ENCODE peak calls at places on chromosome 4, in four cellular contexts. One of them, this sample, is unnamed. For H3K4me1, the result is how much of the 10 kb centered on the place peaks cover.

GRCh38 chr4:94615431-94615830 is 142.3 kb upstream of the BMPR1B start:
- DNase-seq in OCI-LY7: no peak
- DNase-seq in colonic mucosa: no peak
- DNase-seq in right atrium auricular region: no peak
- DNase-seq in this sample: no peak

GRCh38 chr4:168021666-168022065 is 70.7 kb upstream of the ANXA10 start:
- DNase-seq in OCI-LY7: no peak
- DNase-seq in colonic mucosa: no peak
- DNase-seq in right atrium auricular region: no peak
- DNase-seq in this sample: no peak

GRCh38 chr4:15702941-15703403 is at the start of gene BST1:
- DNase-seq in OCI-LY7: no peak
- DNase-seq in colonic mucosa: peak
- DNase-seq in right atrium auricular region: peak
- DNase-seq in this sample: peak

GRCh38 chr4:54281060-54281781 is 52.1 kb downstream of the PDGFRA start:
- DNase-seq in OCI-LY7: no peak
- DNase-seq in colonic mucosa: peak
- DNase-seq in right atrium auricular region: peak
- DNase-seq in this sample: no peak

GRCh38 chr4:15488658-15489470 is 19.2 kb downstream of the CC2D2A start:
- DNase-seq in OCI-LY7: no peak
- DNase-seq in colonic mucosa: no peak
- DNase-seq in right atrium auricular region: no peak
- DNase-seq in this sample: no peak

GRCh38 chr4:97720869-97721432 is 422.3 kb downstream of the STPG2 start:
- DNase-seq in OCI-LY7: no peak
- DNase-seq in colonic mucosa: no peak
- DNase-seq in right atrium auricular region: no peak
- DNase-seq in this sample: no peak

GRCh38 chr4:112550728-112551127 is 34.7 kb upstream of the NEUROG2 start:
- DNase-seq in OCI-LY7: no peak
- DNase-seq in colonic mucosa: no peak
- DNase-seq in right atrium auricular region: no peak
- DNase-seq in this sample: no peak

GRCh38 chr4:102537280-102537679 is 36.1 kb downstream of the NFKB1 start:
- DNase-seq in OCI-LY7: no peak
- DNase-seq in colonic mucosa: no peak
- DNase-seq in right atrium auricular region: no peak
- DNase-seq in this sample: no peak

GRCh38 chr4:101005659-101006058 is 341.7 kb downstream of the PPP3CA start:
- DNase-seq in OCI-LY7: no peak
- DNase-seq in colonic mucosa: no peak
- DNase-seq in right atrium auricular region: no peak
- DNase-seq in this sample: no peak

GRCh38 chr4:87527446-87528240 is 1.5 kb downstream of the SPARCL1 start:
- DNase-seq in OCI-LY7: no peak
- DNase-seq in colonic mucosa: no peak
- DNase-seq in right atrium auricular region: no peak
- DNase-seq in this sample: no peak

GRCh38 chr4:81030061-81030616 is 369 bp upstream of the BMP3 start:
- DNase-seq in OCI-LY7: peak
- DNase-seq in colonic mucosa: no peak
- DNase-seq in right atrium auricular region: no peak
- DNase-seq in this sample: no peak

GRCh38 chr4:4860803-4861591 is 1.5 kb downstream of the MSX1 start:
- DNase-seq in OCI-LY7: no peak
- DNase-seq in colonic mucosa: no peak
- DNase-seq in right atrium auricular region: no peak
- DNase-seq in this sample: no peak

GRCh38 chr4:8346838-8347605 is 77.5 kb downstream of the HTRA3 start:
- DNase-seq in OCI-LY7: no peak
- DNase-seq in colonic mucosa: no peak
- DNase-seq in right atrium auricular region: no peak
- DNase-seq in this sample: no peak

GRCh38 chr4:3233391-3234071 is 15.4 kb upstream of the MSANTD1 start:
- DNase-seq in OCI-LY7: no peak
- DNase-seq in colonic mucosa: no peak
- DNase-seq in right atrium auricular region: no peak
- DNase-seq in this sample: no peak

GRCh38 chr4:109945056-109945455 is 32.4 kb downstream of the EGF start:
- DNase-seq in OCI-LY7: no peak
- DNase-seq in colonic mucosa: no peak
- DNase-seq in right atrium auricular region: no peak
- DNase-seq in this sample: no peak

GRCh38 chr4:37454263-37454800 is 209.8 kb downstream of the NWD2 start:
- DNase-seq in OCI-LY7: no peak
- DNase-seq in colonic mucosa: no peak
- DNase-seq in right atrium auricular region: no peak
- DNase-seq in this sample: no peak

GRCh38 chr4:23237771-23238170 is 545.0 kb downstream of the GBA3 start:
- DNase-seq in OCI-LY7: no peak
- DNase-seq in colonic mucosa: no peak
- DNase-seq in right atrium auricular region: no peak
- DNase-seq in this sample: no peak

GRCh38 chr4:112895785-112896184 is 153.7 kb upstream of the ANK2 start:
- DNase-seq in OCI-LY7: no peak
- DNase-seq in colonic mucosa: no peak
- DNase-seq in right atrium auricular region: no peak
- DNase-seq in this sample: no peak

GRCh38 chr4:110514889-110515479 is 39.0 kb downstream of the ENPEP start:
- DNase-seq in OCI-LY7: peak
- DNase-seq in colonic mucosa: no peak
- DNase-seq in right atrium auricular region: no peak
- DNase-seq in this sample: peak

GRCh38 chr4:3660086-3660927 is 105.9 kb upstream of the ADRA2C start:
- DNase-seq in OCI-LY7: peak
- DNase-seq in colonic mucosa: no peak
- DNase-seq in right atrium auricular region: no peak
- DNase-seq in this sample: no peak

GRCh38 chr4:162891788-162892707 is 274.6 kb downstream of the NAF1 start:
- DNase-seq in OCI-LY7: peak
- DNase-seq in colonic mucosa: no peak
- DNase-seq in right atrium auricular region: no peak
- DNase-seq in this sample: no peak

GRCh38 chr4:187424636-187425035 is 570.9 kb upstream of the ZFP42 start:
- DNase-seq in OCI-LY7: no peak
- DNase-seq in colonic mucosa: no peak
- DNase-seq in right atrium auricular region: no peak
- DNase-seq in this sample: no peak

GRCh38 chr4:7285244-7286122 is 93.1 kb downstream of the SORCS2 start:
- DNase-seq in OCI-LY7: no peak
- DNase-seq in colonic mucosa: no peak
- DNase-seq in right atrium auricular region: no peak
- DNase-seq in this sample: no peak

GRCh38 chr4:91089194-91089593 is 962.0 kb downstream of the CCSER1 start:
- DNase-seq in OCI-LY7: no peak
- DNase-seq in colonic mucosa: no peak
- DNase-seq in right atrium auricular region: no peak
- DNase-seq in this sample: no peak

GRCh38 chr4:152708806-152709205 is 29.0 kb upstream of the TMEM154 start:
- DNase-seq in OCI-LY7: no peak
- DNase-seq in colonic mucosa: no peak
- DNase-seq in right atrium auricular region: no peak
- DNase-seq in this sample: no peak

GRCh38 chr4:91113130-91113706 is 986.0 kb downstream of the CCSER1 start:
- DNase-seq in OCI-LY7: peak
- DNase-seq in colonic mucosa: no peak
- DNase-seq in right atrium auricular region: no peak
- DNase-seq in this sample: peak

GRCh38 chr4:172809998-172810397 is 358.6 kb upstream of the GALNT7 start:
- DNase-seq in OCI-LY7: no peak
- DNase-seq in colonic mucosa: no peak
- DNase-seq in right atrium auricular region: no peak
- DNase-seq in this sample: no peak

GRCh38 chr4:88204882-88205281 is 46.4 kb upstream of the ABCG2 start:
- DNase-seq in OCI-LY7: no peak
- DNase-seq in colonic mucosa: no peak
- DNase-seq in right atrium auricular region: no peak
- DNase-seq in this sample: no peak

GRCh38 chr4:113003841-113004240 is 45.6 kb upstream of the ANK2 start:
- DNase-seq in OCI-LY7: no peak
- DNase-seq in colonic mucosa: no peak
- DNase-seq in right atrium auricular region: no peak
- DNase-seq in this sample: no peak

GRCh38 chr4:126778348-126778747 is 854.4 kb upstream of the INTU start:
- DNase-seq in OCI-LY7: no peak
- DNase-seq in colonic mucosa: no peak
- DNase-seq in right atrium auricular region: no peak
- DNase-seq in this sample: no peak

GRCh38 chr4:83124079-83124780 is 9.7 kb upstream of the PLAC8 start:
- DNase-seq in OCI-LY7: no peak
- DNase-seq in colonic mucosa: no peak
- DNase-seq in right atrium auricular region: no peak
- DNase-seq in this sample: no peak
- H3K27ac ChIP-seq in OCI-LY7: no peak
- H3K27ac ChIP-seq in colonic mucosa: no peak
- H3K27ac ChIP-seq in right atrium auricular region: no peak
- H3K27ac ChIP-seq in this sample: no peak

GRCh38 chr4:39621582-39621981 is 17.1 kb downstream of the SMIM14 start:
- DNase-seq in OCI-LY7: no peak
- DNase-seq in colonic mucosa: peak
- DNase-seq in right atrium auricular region: peak
- DNase-seq in this sample: no peak

GRCh38 chr4:39616651-39617050 is 22.0 kb downstream of the SMIM14 start:
- DNase-seq in OCI-LY7: no peak
- DNase-seq in colonic mucosa: no peak
- DNase-seq in right atrium auricular region: no peak
- DNase-seq in this sample: no peak

GRCh38 chr4:39614487-39615162 is 24.0 kb downstream of the SMIM14 start:
- DNase-seq in OCI-LY7: no peak
- DNase-seq in colonic mucosa: no peak
- DNase-seq in right atrium auricular region: no peak
- DNase-seq in this sample: no peak

GRCh38 chr4:39620551-39620950 is 18.1 kb downstream of the SMIM14 start:
- DNase-seq in OCI-LY7: no peak
- DNase-seq in colonic mucosa: no peak
- DNase-seq in right atrium auricular region: no peak
- DNase-seq in this sample: no peak

GRCh38 chr4:39617534-39617933 is 21.1 kb downstream of the SMIM14 start:
- DNase-seq in OCI-LY7: no peak
- DNase-seq in colonic mucosa: no peak
- DNase-seq in right atrium auricular region: no peak
- DNase-seq in this sample: no peak
- H3K4me1 ChIP-seq in OCI-LY7: under half
- H3K4me1 ChIP-seq in colonic mucosa: under half
- H3K4me1 ChIP-seq in right atrium auricular region: under half
- H3K4me1 ChIP-seq in this sample: under half

DNA sequence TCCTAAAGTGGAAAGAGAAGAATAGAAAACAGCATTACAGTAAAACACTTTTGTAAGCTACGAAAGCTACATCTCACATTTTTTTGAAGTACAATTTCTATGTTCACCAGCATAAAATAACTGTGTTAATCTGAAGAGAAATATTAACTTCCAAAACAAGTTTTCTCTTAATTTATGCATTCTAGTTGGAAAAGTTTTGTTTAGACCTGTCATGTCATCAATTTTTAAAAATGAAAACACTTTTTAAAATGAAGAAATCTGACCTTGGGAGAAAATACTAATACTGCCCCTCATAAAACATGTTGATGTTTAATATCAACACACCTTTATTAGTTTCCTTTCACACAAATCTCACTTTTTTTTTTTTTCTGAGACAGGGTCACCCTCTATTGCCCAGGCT is 45.2 kb downstream of the CCDC158 start:
- DNase-seq in OCI-LY7: no peak
- DNase-seq in colonic mucosa: no peak
- DNase-seq in right atrium auricular region: no peak
- DNase-seq in this sample: no peak
- H3K4me3 ChIP-seq in OCI-LY7: no peak
- H3K4me3 ChIP-seq in colonic mucosa: no peak
- H3K4me3 ChIP-seq in right atrium auricular region: no peak
- H3K4me3 ChIP-seq in this sample: no peak

GRCh38 chr4:24249972-24250371 is 334.4 kb downstream of the DHX15 start:
- DNase-seq in OCI-LY7: no peak
- DNase-seq in colonic mucosa: no peak
- DNase-seq in right atrium auricular region: no peak
- DNase-seq in this sample: no peak

GRCh38 chr4:24243641-24244040 is 340.7 kb downstream of the DHX15 start:
- DNase-seq in OCI-LY7: no peak
- DNase-seq in colonic mucosa: no peak
- DNase-seq in right atrium auricular region: no peak
- DNase-seq in this sample: no peak

GRCh38 chr4:24248674-24249644 is 335.4 kb downstream of the DHX15 start:
- DNase-seq in OCI-LY7: no peak
- DNase-seq in colonic mucosa: no peak
- DNase-seq in right atrium auricular region: no peak
- DNase-seq in this sample: no peak

GRCh38 chr4:24240655-24241054 is 343.7 kb downstream of the DHX15 start:
- DNase-seq in OCI-LY7: no peak
- DNase-seq in colonic mucosa: no peak
- DNase-seq in right atrium auricular region: no peak
- DNase-seq in this sample: no peak

GRCh38 chr4:24244663-24245519 is 339.5 kb downstream of the DHX15 start:
- DNase-seq in OCI-LY7: no peak
- DNase-seq in colonic mucosa: no peak
- DNase-seq in right atrium auricular region: peak
- DNase-seq in this sample: no peak
- H3K27ac ChIP-seq in OCI-LY7: no peak
- H3K27ac ChIP-seq in colonic mucosa: no peak
- H3K27ac ChIP-seq in right atrium auricular region: peak
- H3K27ac ChIP-seq in this sample: no peak